ENCODE peak calls at places on chromosomes 12 and 14, in eight cellular contexts. One of them, this sample, is unnamed.

GRCh38 chr12:32501835-32502333 is 102.5 kb downstream of the FGD4 start:
- DNase-seq in psoas muscle: peak; percentile 20
- DNase-seq in RWPE2: no peak
- DNase-seq in small intestine: peak; percentile 28
- DNase-seq in fibroblast of lung: peak; percentile 91
- DNase-seq in ovary: peak; percentile 36
- DNase-seq in prostate gland: no peak
- DNase-seq in pancreas: no peak
- DNase-seq in this sample: peak; percentile 83

GRCh38 chr12:119068129-119068856 is 87.0 kb downstream of the SRRM4 start:
- DNase-seq in psoas muscle: no peak
- DNase-seq in RWPE2: no peak
- DNase-seq in small intestine: no peak
- DNase-seq in fibroblast of lung: no peak
- DNase-seq in ovary: no peak
- DNase-seq in prostate gland: no peak
- DNase-seq in pancreas: no peak
- DNase-seq in this sample: no peak

GRCh38 chr12:31895449-31896150 is 63.6 kb upstream of the RESF1 start:
- DNase-seq in psoas muscle: no peak
- DNase-seq in RWPE2: no peak
- DNase-seq in small intestine: no peak
- DNase-seq in fibroblast of lung: no peak
- DNase-seq in ovary: no peak
- DNase-seq in prostate gland: no peak
- DNase-seq in pancreas: no peak
- DNase-seq in this sample: no peak

GRCh38 chr14:70498191-70498590 is 36.6 kb downstream of the ADAM20 start:
- DNase-seq in psoas muscle: no peak
- DNase-seq in RWPE2: no peak
- DNase-seq in small intestine: no peak
- DNase-seq in fibroblast of lung: no peak
- DNase-seq in ovary: no peak
- DNase-seq in prostate gland: no peak
- DNase-seq in pancreas: no peak
- DNase-seq in this sample: no peak

GRCh38 chr12:89878327-89878726 is 169.7 kb upstream of the ATP2B1 start:
- DNase-seq in psoas muscle: no peak
- DNase-seq in RWPE2: no peak
- DNase-seq in small intestine: no peak
- DNase-seq in fibroblast of lung: no peak
- DNase-seq in ovary: no peak
- DNase-seq in prostate gland: no peak
- DNase-seq in pancreas: no peak
- DNase-seq in this sample: no peak

GRCh38 chr14:40417777-40418401 is 985.7 kb upstream of the FBXO33 start:
- DNase-seq in psoas muscle: no peak
- DNase-seq in RWPE2: no peak
- DNase-seq in small intestine: peak; percentile 3
- DNase-seq in fibroblast of lung: no peak
- DNase-seq in ovary: no peak
- DNase-seq in prostate gland: no peak
- DNase-seq in pancreas: no peak
- DNase-seq in this sample: peak; percentile 19

GRCh38 chr12:82959821-82960220 is 273.1 kb downstream of the TMTC2 start:
- DNase-seq in psoas muscle: no peak
- DNase-seq in RWPE2: no peak
- DNase-seq in small intestine: no peak
- DNase-seq in fibroblast of lung: no peak
- DNase-seq in ovary: no peak
- DNase-seq in prostate gland: no peak
- DNase-seq in pancreas: no peak
- DNase-seq in this sample: no peak

GRCh38 chr14:39576726-39577125 is 144.5 kb upstream of the FBXO33 start:
- DNase-seq in psoas muscle: no peak
- DNase-seq in RWPE2: no peak
- DNase-seq in small intestine: no peak
- DNase-seq in fibroblast of lung: no peak
- DNase-seq in ovary: no peak
- DNase-seq in prostate gland: no peak
- DNase-seq in pancreas: no peak
- DNase-seq in this sample: no peak

GRCh38 chr12:102993537-102993936 is 36.1 kb downstream of the ASCL1 start:
- DNase-seq in psoas muscle: no peak
- DNase-seq in RWPE2: no peak
- DNase-seq in small intestine: no peak
- DNase-seq in fibroblast of lung: no peak
- DNase-seq in ovary: no peak
- DNase-seq in prostate gland: no peak
- DNase-seq in pancreas: no peak
- DNase-seq in this sample: no peak

GRCh38 chr14:54348001-54348611 is 48.7 kb upstream of the CDKN3 start:
- DNase-seq in psoas muscle: no peak
- DNase-seq in RWPE2: no peak
- DNase-seq in small intestine: peak; percentile 73
- DNase-seq in fibroblast of lung: peak; percentile 64
- DNase-seq in ovary: no peak
- DNase-seq in prostate gland: peak; percentile 43
- DNase-seq in pancreas: no peak
- DNase-seq in this sample: peak; percentile 26

GRCh38 chr12:108759914-108760313 is 28.6 kb upstream of the CORO1C start:
- DNase-seq in psoas muscle: no peak
- DNase-seq in RWPE2: no peak
- DNase-seq in small intestine: no peak
- DNase-seq in fibroblast of lung: no peak
- DNase-seq in ovary: no peak
- DNase-seq in prostate gland: no peak
- DNase-seq in pancreas: no peak
- DNase-seq in this sample: no peak

GRCh38 chr12:88870000-88870737 is 289.9 kb upstream of the KITLG start:
- DNase-seq in psoas muscle: no peak
- DNase-seq in RWPE2: no peak
- DNase-seq in small intestine: no peak
- DNase-seq in fibroblast of lung: peak; percentile 67
- DNase-seq in ovary: no peak
- DNase-seq in prostate gland: no peak
- DNase-seq in pancreas: no peak
- DNase-seq in this sample: no peak

GRCh38 chr12:132103542-132104308 is 40.4 kb downstream of the DDX51 start:
- DNase-seq in psoas muscle: no peak
- DNase-seq in RWPE2: no peak
- DNase-seq in small intestine: no peak
- DNase-seq in fibroblast of lung: no peak
- DNase-seq in ovary: no peak
- DNase-seq in prostate gland: no peak
- DNase-seq in pancreas: no peak
- DNase-seq in this sample: no peak

GRCh38 chr12:129080821-129081220 is 227.5 kb downstream of the GLT1D1 start:
- DNase-seq in psoas muscle: no peak
- DNase-seq in RWPE2: no peak
- DNase-seq in small intestine: no peak
- DNase-seq in fibroblast of lung: no peak
- DNase-seq in ovary: no peak
- DNase-seq in prostate gland: no peak
- DNase-seq in pancreas: no peak
- DNase-seq in this sample: no peak

GRCh38 chr12:65731771-65732170 is 92.5 kb upstream of the HMGA2 start:
- DNase-seq in psoas muscle: no peak
- DNase-seq in RWPE2: no peak
- DNase-seq in small intestine: no peak
- DNase-seq in fibroblast of lung: no peak
- DNase-seq in ovary: no peak
- DNase-seq in prostate gland: no peak
- DNase-seq in pancreas: no peak
- DNase-seq in this sample: no peak

GRCh38 chr12:131896080-131896810 is 1.8 kb downstream of the ULK1 start:
- DNase-seq in psoas muscle: peak; percentile 94
- DNase-seq in RWPE2: peak; percentile 89
- DNase-seq in small intestine: peak; percentile 86
- DNase-seq in fibroblast of lung: peak; percentile 94
- DNase-seq in ovary: peak; percentile 93
- DNase-seq in prostate gland: peak; percentile 95
- DNase-seq in pancreas: peak; percentile 99
- DNase-seq in this sample: peak; percentile 91

GRCh38 chr14:36818794-36819384 is 157.2 kb downstream of the PAX9 start:
- DNase-seq in psoas muscle: no peak
- DNase-seq in RWPE2: no peak
- DNase-seq in small intestine: no peak
- DNase-seq in fibroblast of lung: no peak
- DNase-seq in ovary: no peak
- DNase-seq in prostate gland: no peak
- DNase-seq in pancreas: no peak
- DNase-seq in this sample: no peak

GRCh38 chr14:77305696-77306095 is 15.0 kb downstream of the POMT2 start:
- DNase-seq in psoas muscle: no peak
- DNase-seq in RWPE2: no peak
- DNase-seq in small intestine: no peak
- DNase-seq in fibroblast of lung: no peak
- DNase-seq in ovary: no peak
- DNase-seq in prostate gland: no peak
- DNase-seq in pancreas: no peak
- DNase-seq in this sample: no peak

GRCh38 chr14:102943979-102944378 is 21.5 kb downstream of the AMN start:
- DNase-seq in psoas muscle: no peak
- DNase-seq in RWPE2: no peak
- DNase-seq in small intestine: no peak
- DNase-seq in fibroblast of lung: no peak
- DNase-seq in ovary: no peak
- DNase-seq in prostate gland: no peak
- DNase-seq in pancreas: peak; percentile 24
- DNase-seq in this sample: no peak

GRCh38 chr14:91834571-91834970 is 32.8 kb downstream of the TC2N start:
- DNase-seq in psoas muscle: no peak
- DNase-seq in RWPE2: no peak
- DNase-seq in small intestine: no peak
- DNase-seq in fibroblast of lung: no peak
- DNase-seq in ovary: no peak
- DNase-seq in prostate gland: no peak
- DNase-seq in pancreas: no peak
- DNase-seq in this sample: no peak
- H3K27me3 ChIP-seq in psoas muscle: peaks cover 41% of the 10 kb centered on the region
- H3K27me3 ChIP-seq in RWPE2: no peaks in the 10 kb centered on the region
- H3K27me3 ChIP-seq in small intestine: no peaks in the 10 kb centered on the region
- H3K27me3 ChIP-seq in fibroblast of lung: peaks cover 30% of the 10 kb centered on the region
- H3K27me3 ChIP-seq in ovary: no peaks in the 10 kb centered on the region
- H3K27me3 ChIP-seq in prostate gland: no peaks in the 10 kb centered on the region
- H3K27me3 ChIP-seq in pancreas: no peaks in the 10 kb centered on the region
- H3K27me3 ChIP-seq in this sample: peaks cover 41% of the 10 kb centered on the region

GRCh38 chr14:104445086-104445485 is 134.5 kb upstream of the C14orf180 start:
- DNase-seq in psoas muscle: no peak
- DNase-seq in RWPE2: no peak
- DNase-seq in small intestine: no peak
- DNase-seq in fibroblast of lung: no peak
- DNase-seq in ovary: no peak
- DNase-seq in prostate gland: no peak
- DNase-seq in pancreas: no peak
- DNase-seq in this sample: no peak

GRCh38 chr14:104447750-104448149 is 131.8 kb upstream of the C14orf180 start:
- DNase-seq in psoas muscle: no peak
- DNase-seq in RWPE2: no peak
- DNase-seq in small intestine: no peak
- DNase-seq in fibroblast of lung: no peak
- DNase-seq in ovary: no peak
- DNase-seq in prostate gland: no peak
- DNase-seq in pancreas: no peak
- DNase-seq in this sample: no peak

GRCh38 chr14:104445832-104446381 is 133.7 kb upstream of the C14orf180 start:
- DNase-seq in psoas muscle: no peak
- DNase-seq in RWPE2: no peak
- DNase-seq in small intestine: no peak
- DNase-seq in fibroblast of lung: no peak
- DNase-seq in ovary: no peak
- DNase-seq in prostate gland: no peak
- DNase-seq in pancreas: no peak
- DNase-seq in this sample: no peak

GRCh38 chr14:104448321-104448720 is 131.2 kb upstream of the C14orf180 start:
- DNase-seq in psoas muscle: no peak
- DNase-seq in RWPE2: no peak
- DNase-seq in small intestine: no peak
- DNase-seq in fibroblast of lung: no peak
- DNase-seq in ovary: no peak
- DNase-seq in prostate gland: no peak
- DNase-seq in pancreas: no peak
- DNase-seq in this sample: no peak

DNA sequence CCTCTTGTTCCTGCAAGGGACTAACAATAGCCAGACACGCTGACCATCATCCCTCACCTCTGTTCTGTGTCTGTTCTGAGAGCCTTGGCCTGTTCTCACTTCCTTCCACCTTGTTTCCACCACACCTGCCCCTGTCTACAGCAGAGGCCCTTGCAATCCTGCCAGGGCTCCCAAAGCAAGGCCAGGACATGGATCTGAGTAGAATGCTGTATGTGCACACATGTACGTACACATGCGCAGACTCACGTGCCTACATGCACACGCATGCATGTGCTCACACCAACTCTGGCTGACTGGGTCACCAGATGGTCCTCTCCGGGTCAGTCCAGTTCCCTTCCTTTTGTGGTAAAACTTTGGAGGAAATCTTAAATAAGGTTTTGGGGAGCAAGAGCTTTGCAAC is 133.0 kb upstream of the C14orf180 start:
- DNase-seq in psoas muscle: no peak
- DNase-seq in RWPE2: no peak
- DNase-seq in small intestine: no peak
- DNase-seq in fibroblast of lung: no peak
- DNase-seq in ovary: no peak
- DNase-seq in prostate gland: no peak
- DNase-seq in pancreas: no peak
- DNase-seq in this sample: no peak
- H3K9me3 ChIP-seq in psoas muscle: peaks cover 3% of the 10 kb centered on the region
- H3K9me3 ChIP-seq in RWPE2: peaks cover 8% of the 10 kb centered on the region
- H3K9me3 ChIP-seq in small intestine: no peaks in the 10 kb centered on the region
- H3K9me3 ChIP-seq in fibroblast of lung: no peaks in the 10 kb centered on the region
- H3K9me3 ChIP-seq in ovary: no peaks in the 10 kb centered on the region
- H3K9me3 ChIP-seq in prostate gland: no peaks in the 10 kb centered on the region
- H3K9me3 ChIP-seq in pancreas: no peaks in the 10 kb centered on the region
- H3K9me3 ChIP-seq in this sample: no peaks in the 10 kb centered on the region

DNA sequence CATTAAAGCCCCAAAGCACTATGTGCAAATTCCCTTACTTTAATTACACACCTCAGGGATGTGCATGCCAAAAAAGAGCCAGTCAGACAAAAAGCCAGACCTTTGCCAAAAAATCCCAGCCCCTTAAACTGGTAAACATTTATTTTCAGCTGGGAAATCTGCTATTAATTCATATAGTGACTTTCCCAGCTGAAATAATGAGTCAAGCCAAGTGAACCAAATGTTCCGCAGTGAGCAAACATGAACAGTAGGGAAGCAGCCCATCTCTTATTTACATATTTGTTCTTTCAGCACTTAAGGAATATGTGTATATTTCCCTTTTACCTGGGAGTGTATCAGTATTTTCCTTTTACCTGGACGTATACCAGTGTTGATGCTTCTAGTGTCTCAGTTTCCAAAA is 44.0 kb upstream of the OTX2 start:
- DNase-seq in psoas muscle: no peak
- DNase-seq in RWPE2: no peak
- DNase-seq in small intestine: peak; percentile 7
- DNase-seq in fibroblast of lung: no peak
- DNase-seq in ovary: no peak
- DNase-seq in prostate gland: peak; percentile 49
- DNase-seq in pancreas: no peak
- DNase-seq in this sample: no peak
- H3K27me3 ChIP-seq in psoas muscle: peaks cover 27% of the 10 kb centered on the region
- H3K27me3 ChIP-seq in RWPE2: peaks cover 60% of the 10 kb centered on the region
- H3K27me3 ChIP-seq in small intestine: peaks cover 3% of the 10 kb centered on the region
- H3K27me3 ChIP-seq in fibroblast of lung: no peaks in the 10 kb centered on the region
- H3K27me3 ChIP-seq in ovary: no peaks in the 10 kb centered on the region
- H3K27me3 ChIP-seq in prostate gland: no peaks in the 10 kb centered on the region
- H3K27me3 ChIP-seq in pancreas: no peaks in the 10 kb centered on the region
- H3K27me3 ChIP-seq in this sample: peaks cover 28% of the 10 kb centered on the region

GRCh38 chr12:34301251-34302130 is 279.2 kb downstream of the ALG10 start:
- DNase-seq in psoas muscle: no peak
- DNase-seq in RWPE2: peak; percentile 28
- DNase-seq in small intestine: no peak
- DNase-seq in fibroblast of lung: no peak
- DNase-seq in ovary: no peak
- DNase-seq in prostate gland: no peak
- DNase-seq in pancreas: peak; percentile 24
- DNase-seq in this sample: no peak
- H3K9me3 ChIP-seq in psoas muscle: no peaks in the 10 kb centered on the region
- H3K9me3 ChIP-seq in RWPE2: no peaks in the 10 kb centered on the region
- H3K9me3 ChIP-seq in small intestine: peaks cover 7% of the 10 kb centered on the region
- H3K9me3 ChIP-seq in fibroblast of lung: no peaks in the 10 kb centered on the region
- H3K9me3 ChIP-seq in ovary: no peaks in the 10 kb centered on the region
- H3K9me3 ChIP-seq in prostate gland: no peaks in the 10 kb centered on the region
- H3K9me3 ChIP-seq in pancreas: no peaks in the 10 kb centered on the region
- H3K9me3 ChIP-seq in this sample: no peaks in the 10 kb centered on the region

This sample was measured in BE2C.